ENCODE peak calls at places on chromosomes 7 and 10, in eight cellular contexts. R is hippocampal formation; B is skeletal muscle cell; A is stimulated activated CD4-positive, alpha-beta T cell treated with anti-CD3 and anti-CD28 coated beads, Interleukin-1b, Interleukin-23, amount 100 ng/mL, for 48 hours; Y is M059J; O is omental fat pad; T is DMS153; X is SW480. M is an unnamed sample.
A peak's percentile ranks its signal among the peaks of the same experiment; 100 is the strongest.

GRCh38 chr10:31134303-31134928 is 102.8 kb upstream of the ZNF438 start:
- DNase-seq in R (peak; percentile 73), B (no peak), A (peak; percentile 23), Y (peak; percentile 88), O (no peak), T (peak; percentile 20), X (peak; percentile 88), M (peak; percentile 49)

GRCh38 chr7:95102662-95103061 is 195.3 kb downstream of the PPP1R9A start:
- DNase-seq in R (no peak), B (no peak), A (no peak), Y (peak; percentile 65), O (no peak), T (no peak), X (peak; percentile 31), M (peak; percentile 28)

GRCh38 chr10:98224509-98224908 is 43.5 kb downstream of the LOXL4 start:
- DNase-seq in R (no peak), B (no peak), A (no peak), Y (no peak), O (no peak), T (no peak), X (no peak), M (no peak)

GRCh38 chr10:106439366-106439765 is 725.1 kb downstream of the SORCS1 start:
- DNase-seq in R (no peak), B (no peak), A (no peak), Y (no peak), O (no peak), T (no peak), X (no peak), M (no peak)

GRCh38 chr7:156155988-156156733 is 343.9 kb upstream of the SHH start:
- DNase-seq in R (no peak), B (no peak), A (no peak), Y (peak; percentile 5), O (no peak), T (no peak), X (no peak), M (no peak)

GRCh38 chr10:90089724-90090123 is 388.3 kb downstream of the KIF20B start:
- DNase-seq in R (no peak), B (no peak), A (no peak), Y (peak; percentile 62), O (no peak), T (no peak), X (no peak), M (no peak)

GRCh38 chr10:6053816-6054581 is 8.2 kb downstream of the IL2RA start:
- DNase-seq in R (no peak), B (no peak), A (no peak), Y (no peak), O (no peak), T (no peak), X (peak; percentile 86), M (no peak)

GRCh38 chr7:74479066-74479781 is 25.5 kb downstream of the GTF2IRD1 start:
- DNase-seq in R (peak; percentile 23), B (no peak), A (no peak), Y (peak; percentile 79), O (no peak), T (peak; percentile 84), X (peak; percentile 97), M (no peak)

GRCh38 chr7:132996581-132997242 is 85.2 kb downstream of the CHCHD3 start:
- DNase-seq in R (no peak), B (no peak), A (no peak), Y (no peak), O (no peak), T (no peak), X (no peak), M (no peak)

GRCh38 chr7:71633571-71634008 is 501.6 kb downstream of the GALNT17 start:
- DNase-seq in R (no peak), B (peak; percentile 94), A (no peak), Y (peak; percentile 98), O (no peak), T (peak; percentile 4), X (peak; percentile 81), M (peak; percentile 4)

GRCh38 chr10:12340371-12340770 is 9.0 kb upstream of the CAMK1D start:
- DNase-seq in R (no peak), B (no peak), A (no peak), Y (no peak), O (no peak), T (no peak), X (no peak), M (no peak)

GRCh38 chr7:18689535-18689934 is 194.0 kb downstream of the HDAC9 start:
- DNase-seq in R (no peak), B (no peak), A (no peak), Y (peak; percentile 47), O (no peak), T (no peak), X (no peak), M (no peak)

GRCh38 chr10:112137381-112137987 is 46.1 kb downstream of the GPAM start:
- DNase-seq in R (peak; percentile 29), B (peak; percentile 10), A (peak; percentile 66), Y (peak; percentile 55), O (peak; percentile 57), T (no peak), X (peak; percentile 36), M (peak; percentile 40)